ENCODE peak calls at places on chromosomes 1 and 21, in eight cellular contexts. F, T, Q, V, W, D, H and K are unnamed samples.

GRCh38 chr21:34105947-34106541 is 32.7 kb downstream of the MRPS6 start:
- DNase-seq in F (no peak), T (no peak), Q (no peak), V (no peak), W (no peak), D (no peak), H (no peak), K (no peak)

GRCh38 chr1:153968972-153969371 is 1.3 kb downstream of the CREB3L4 start:
- DNase-seq in F (no peak), T (no peak), Q (no peak), V (no peak), W (no peak), D (no peak), H (no peak), K (no peak)

GRCh38 chr1:64766385-64766784 is 21.5 kb downstream of the RAVER2 start:
- DNase-seq in F (no peak), T (no peak), Q (no peak), V (no peak), W (no peak), D (no peak), H (no peak), K (peak; percentile 91)

GRCh38 chr21:37368536-37369279 is 2.1 kb downstream of the DYRK1A start:
- DNase-seq in F (no peak), T (peak; percentile 25), Q (peak; percentile 55), V (no peak), W (peak; percentile 68), D (no peak), H (no peak), K (peak; percentile 28)

GRCh38 chr1:158054721-158055120 is 61.3 kb downstream of the KIRREL1 start:
- DNase-seq in F (no peak), T (no peak), Q (no peak), V (no peak), W (no peak), D (no peak), H (no peak), K (no peak)

GRCh38 chr21:46121286-46122221 is 23.6 kb downstream of the COL6A2 start:
- DNase-seq in F (no peak), T (no peak), Q (no peak), V (no peak), W (no peak), D (peak; percentile 7), H (peak; percentile 13), K (no peak)

GRCh38 chr1:75797606-75798216 is 1.0 kb downstream of the MSH4 start:
- DNase-seq in F (no peak), T (no peak), Q (no peak), V (no peak), W (no peak), D (no peak), H (no peak), K (no peak)

GRCh38 chr21:36538761-36539160 is 58.8 kb upstream of the CLDN14 start:
- DNase-seq in F (no peak), T (no peak), Q (no peak), V (no peak), W (no peak), D (no peak), H (no peak), K (no peak)

GRCh38 chr1:173113015-173113741 is 62.4 kb upstream of the TNFSF18 start:
- DNase-seq in F (no peak), T (no peak), Q (peak; percentile 71), V (no peak), W (peak; percentile 99), D (no peak), H (no peak), K (no peak)

GRCh38 chr1:227192163-227192562 is 126.1 kb downstream of the CDC42BPA start:
- DNase-seq in F (no peak), T (peak; percentile 3), Q (peak; percentile 95), V (no peak), W (peak; percentile 99), D (no peak), H (peak; percentile 15), K (peak; percentile 25)

GRCh38 chr1:151902858-151903257 is 6.5 kb downstream of the THEM4 start:
- DNase-seq in F (no peak), T (no peak), Q (no peak), V (no peak), W (no peak), D (no peak), H (no peak), K (no peak)

GRCh38 chr1:224114787-224115175 is 870 bp downstream of the FBXO28 start:
- DNase-seq in F (no peak), T (no peak), Q (no peak), V (no peak), W (peak; percentile 27), D (no peak), H (no peak), K (no peak)

GRCh38 chr21:37700641-37701202 is 215.5 kb downstream of the KCNJ6 start:
- DNase-seq in F (peak; percentile 9), T (peak; percentile 93), Q (peak; percentile 60), V (peak; percentile 71), W (peak; percentile 83), D (peak; percentile 46), H (no peak), K (peak; percentile 63)

GRCh38 chr21:44749116-44749758 is 37.9 kb upstream of the TSPEAR start:
- DNase-seq in F (no peak), T (no peak), Q (no peak), V (no peak), W (no peak), D (peak; percentile 38), H (no peak), K (no peak)

GRCh38 chr1:61130338-61131000 is 48.1 kb downstream of the NFIA start:
- DNase-seq in F (no peak), T (no peak), Q (no peak), V (no peak), W (no peak), D (no peak), H (no peak), K (no peak)

GRCh38 chr1:228207381-228207810 is 448 bp upstream of the OBSCN start:
- DNase-seq in F (no peak), T (no peak), Q (no peak), V (no peak), W (no peak), D (no peak), H (no peak), K (no peak)

GRCh38 chr1:172727956-172728603 is 69.2 kb downstream of the FASLG start:
- DNase-seq in F (peak; percentile 41), T (peak; percentile 48), Q (no peak), V (peak; percentile 27), W (peak; percentile 97), D (peak; percentile 58), H (no peak), K (peak; percentile 85)

GRCh38 chr1:156816561-156817328 is at the start of gene SH2D2A:
- DNase-seq in F (peak; percentile 79), T (no peak), Q (no peak), V (no peak), W (peak; percentile 80), D (no peak), H (peak; percentile 45), K (no peak)

GRCh38 chr1:232521660-232522059 is 108.3 kb downstream of the SIPA1L2 start:
- DNase-seq in F (no peak), T (no peak), Q (no peak), V (no peak), W (peak; percentile 33), D (no peak), H (no peak), K (no peak)

GRCh38 chr1:84573481-84573966 is 716 bp downstream of the CTBS start:
- DNase-seq in F (no peak), T (no peak), Q (no peak), V (no peak), W (no peak), D (no peak), H (no peak), K (peak; percentile 64)

GRCh38 chr1:19643602-19644419 is at the start of gene NBL1:
- DNase-seq in F (no peak), T (no peak), Q (peak; percentile 77), V (no peak), W (peak; percentile 62), D (no peak), H (peak; percentile 83), K (peak; percentile 77)

GRCh38 chr1:153566414-153567371 is 1.0 kb upstream of the S100A2 start:
- DNase-seq in F (peak; percentile 89), T (peak; percentile 99), Q (peak; percentile 99), V (peak; percentile 96), W (peak; percentile 99), D (peak; percentile 65), H (peak; percentile 90), K (peak; percentile 99)